ENCODE peak calls at places on chromosome 4, in ten cellular contexts. B is lower lobe of right lung, K is H7, Y is pancreas, O is ovary, L is Panc1, Q is iPS DF 6.9, H is Peyer's patch, N is fibroblast of lung, I is A673. R is an unnamed sample. For H3K36me3, the result is how much of the 10 kb centered on the place peaks cover.

GRCh38 chr4:165505991-165506779 is 127.4 kb downstream of the CPE start:
- DNase-seq in H (no peak), B (no peak), Q (no peak), N (peak), K (no peak), I (no peak), Y (no peak), O (no peak), L (no peak), R (no peak)

GRCh38 chr4:8351931-8352367 is 82.4 kb downstream of the HTRA3 start:
- DNase-seq in O (peak), H (no peak), B (no peak), K (no peak), I (no peak), N (peak), Q (no peak), L (no peak), Y (no peak), R (no peak)

GRCh38 chr4:1032861-1033260 is 21.4 kb downstream of the FGFRL1 start:
- DNase-seq in Y (no peak), K (no peak), L (no peak), N (no peak), Q (no peak), I (no peak), B (no peak), H (no peak), O (no peak), R (no peak)

GRCh38 chr4:5203925-5204324 is 152.6 kb downstream of the STK32B start:
- DNase-seq in O (no peak), N (no peak), L (no peak), H (no peak), I (peak), Q (no peak), K (no peak), Y (no peak), B (no peak), R (no peak)

GRCh38 chr4:125115476-125115875 is 199.3 kb upstream of the FAT4 start:
- DNase-seq in B (no peak), L (no peak), Y (no peak), O (no peak), I (peak), H (no peak), Q (no peak), K (no peak), N (peak), R (no peak)

GRCh38 chr4:5916229-5916628 is 23.3 kb upstream of the CRMP1 start:
- DNase-seq in I (no peak), H (no peak), N (no peak), Y (no peak), K (no peak), B (no peak), Q (no peak), L (no peak), O (no peak), R (no peak)

GRCh38 chr4:19832388-19832787 is 419.3 kb upstream of the SLIT2 start:
- DNase-seq in B (no peak), L (no peak), Q (no peak), Y (no peak), N (peak), H (no peak), K (no peak), O (no peak), I (no peak), R (no peak)

GRCh38 chr4:98624144-98624543 is 34.3 kb downstream of the TSPAN5 start:
- DNase-seq in L (no peak), N (no peak), Y (no peak), I (no peak), Q (no peak), H (no peak), O (no peak), B (no peak), K (no peak), R (no peak)

GRCh38 chr4:135492439-135492838 is 1290.8 kb upstream of the PABPC4L start:
- DNase-seq in N (no peak), K (no peak), H (no peak), Y (no peak), Q (no peak), I (no peak), O (no peak), B (no peak), L (no peak), R (no peak)

GRCh38 chr4:40579983-40580382 is 49.7 kb downstream of the RBM47 start:
- DNase-seq in Y (no peak), N (peak), H (no peak), K (no peak), B (no peak), Q (no peak), O (no peak), I (no peak), L (no peak), R (no peak)

GRCh38 chr4:1500966-1501753 is 94.9 kb upstream of the NKX1-1 start:
- DNase-seq in H (no peak), L (no peak), N (no peak), Q (no peak), K (no peak), B (peak), O (no peak), Y (no peak), I (no peak), R (no peak)

GRCh38 chr4:30901781-30902479 is 181.8 kb downstream of the PCDH7 start:
- DNase-seq in K (no peak), I (peak), N (no peak), Q (no peak), O (no peak), L (no peak), B (no peak), Y (no peak), H (no peak), R (no peak)

GRCh38 chr4:71473541-71474240 is 134.9 kb downstream of the SLC4A4 start:
- DNase-seq in L (no peak), Y (no peak), O (no peak), B (no peak), N (no peak), Q (no peak), I (no peak), H (no peak), K (no peak), R (no peak)
- H3K4me3 ChIP-seq in L (no peak), Y (no peak), O (no peak), B (no peak), N (no peak), Q (no peak), I (no peak), H (no peak), K (no peak), R (no peak)

DNA sequence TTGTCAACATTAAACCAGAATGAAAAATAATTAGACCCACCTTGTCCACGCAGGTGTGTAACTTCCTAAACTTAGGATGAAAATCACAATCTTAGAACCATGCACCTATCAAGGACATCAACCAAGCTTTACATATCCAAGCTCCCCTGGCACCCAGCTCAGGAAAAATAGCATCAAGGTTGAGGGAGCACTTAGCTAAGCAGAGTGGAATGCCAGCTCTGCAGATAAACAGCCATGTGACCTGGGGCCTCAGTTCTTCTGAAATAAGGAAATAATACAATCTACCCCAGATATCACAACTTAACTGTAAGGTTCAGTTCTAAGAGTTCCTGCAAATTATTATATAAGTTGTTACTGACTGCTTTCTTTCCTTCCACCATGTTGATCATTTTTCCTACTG is 64.7 kb downstream of the DHX15 start:
- DNase-seq in B (no peak), Q (no peak), I (no peak), K (no peak), N (no peak), L (no peak), O (no peak), Y (no peak), H (no peak), R (no peak)
- H3K36me3 ChIP-seq in B (under half), Q (under half), I (under half), K (under half), N (under half), L (under half), O (under half), Y (under half), H (under half), R (under half)

GRCh38 chr4:185737489-185738037 is 74.4 kb downstream of the SORBS2 start:
- DNase-seq in Y (no peak), L (no peak), B (no peak), H (no peak), O (no peak), N (no peak), K (no peak), Q (no peak), I (no peak), R (no peak)
- H3K4me3 ChIP-seq in Y (no peak), L (no peak), B (no peak), H (no peak), O (peak), N (peak), K (no peak), Q (no peak), I (no peak), R (no peak)

GRCh38 chr4:80142396-80143304 is 54.7 kb upstream of the PRDM8 start:
- DNase-seq in O (no peak), N (no peak), Y (no peak), Q (no peak), B (no peak), K (no peak), I (no peak), L (no peak), H (no peak), R (no peak)
- H3K36me3 ChIP-seq in O (under half), N (under half), Y (under half), Q (under half), B (under half), K (under half), I (under half), L (under half), H (under half), R (under half)

DNA sequence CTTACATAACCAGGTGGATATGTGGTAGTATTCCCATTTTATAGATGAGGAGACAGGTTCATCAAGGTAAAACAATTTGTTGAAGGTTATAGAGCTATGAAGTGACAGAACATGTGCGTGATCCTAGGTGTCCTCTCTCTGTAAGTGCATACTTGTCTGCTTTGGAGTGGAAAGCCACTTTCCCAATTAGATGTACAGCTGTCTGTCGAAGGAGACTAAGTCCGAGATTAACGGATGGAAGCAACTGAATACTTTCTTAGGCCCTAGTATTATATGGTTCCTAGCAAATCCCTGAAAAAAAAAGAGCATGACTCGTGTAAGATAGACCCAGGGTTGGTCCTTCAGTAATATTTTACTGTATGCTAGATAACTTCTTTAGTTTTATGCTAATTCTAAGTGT is 19.7 kb downstream of the TMEM131L start:
- DNase-seq in H (no peak), O (no peak), N (no peak), I (no peak), L (no peak), Y (no peak), Q (no peak), B (no peak), K (no peak), R (no peak)
- H3K4me3 ChIP-seq in H (no peak), O (no peak), N (no peak), I (no peak), L (no peak), Y (no peak), Q (no peak), B (no peak), K (no peak), R (no peak)

GRCh38 chr4:168978001-168978700 is 31.9 kb downstream of the CBR4 start:
- DNase-seq in H (no peak), L (no peak), I (no peak), N (no peak), O (no peak), B (no peak), Y (no peak), Q (no peak), K (no peak), R (no peak)

GRCh38 chr4:168981460-168981859 is 28.6 kb downstream of the CBR4 start:
- DNase-seq in L (no peak), N (peak), I (no peak), H (no peak), Q (no peak), O (no peak), B (no peak), Y (no peak), K (no peak), R (no peak)

GRCh38 chr4:168979338-168979737 is 30.7 kb downstream of the CBR4 start:
- DNase-seq in B (no peak), N (no peak), I (no peak), H (no peak), O (no peak), K (peak), Q (no peak), L (no peak), Y (no peak), R (no peak)

GRCh38 chr4:168981942-168982341 is 28.1 kb downstream of the CBR4 start:
- DNase-seq in Q (no peak), H (no peak), B (no peak), O (no peak), K (no peak), I (no peak), N (no peak), Y (no peak), L (no peak), R (no peak)
- H3K36me3 ChIP-seq in Q (under half), H (half or more), B (under half), O (under half), K (under half), I (under half), N (under half), Y (under half), L (under half), R (under half)

DNA sequence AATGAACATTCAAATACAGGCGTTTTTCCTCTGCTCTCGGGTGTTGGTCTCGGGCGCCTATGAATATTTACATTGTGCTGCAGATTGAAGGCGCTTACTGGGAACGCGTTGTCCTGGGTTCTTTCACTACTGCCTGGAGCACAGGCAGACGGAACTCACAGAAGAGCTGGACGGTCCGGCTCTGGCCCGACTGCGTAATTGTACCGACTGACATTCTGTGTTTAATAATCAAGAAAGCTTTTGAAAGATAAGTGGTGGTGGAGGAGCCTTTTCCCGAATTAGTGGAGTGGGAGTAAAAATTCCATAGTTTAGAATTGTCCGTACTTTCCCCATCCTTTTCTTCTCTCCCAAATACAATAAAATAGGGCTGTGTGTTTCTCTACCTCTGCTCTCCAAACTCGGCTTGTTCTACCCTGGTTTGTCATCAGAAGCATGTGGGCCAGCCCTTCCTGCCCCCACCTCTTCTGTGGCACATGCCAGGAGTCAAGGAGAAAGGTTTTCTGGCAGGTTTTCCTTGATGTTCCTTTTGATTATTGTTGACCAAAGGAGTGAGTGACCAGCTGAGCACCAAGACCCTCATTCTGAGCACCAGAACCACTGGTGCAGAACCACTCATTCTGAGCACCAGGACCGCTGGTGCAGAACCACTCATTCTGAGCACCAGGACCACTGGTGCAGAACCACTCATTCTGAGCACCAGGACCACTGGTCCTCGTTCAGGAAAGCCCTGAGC is 2.3 kb downstream of the FHDC1 start:
- DNase-seq in N (no peak), I (no peak), H (no peak), O (no peak), B (no peak), Q (no peak), K (peak), Y (no peak), L (no peak), R (no peak)
- H3K4me3 ChIP-seq in N (peak), I (peak), H (peak), O (peak), B (peak), Q (peak), K (peak), Y (peak), L (peak), R (peak)

GRCh38 chr4:153409412-153409811 is 56.7 kb upstream of the TMEM131L start:
- DNase-seq in B (no peak), K (no peak), I (no peak), Y (no peak), H (no peak), Q (no peak), L (no peak), O (no peak), N (peak), R (no peak)

GRCh38 chr4:153407906-153408305 is 58.3 kb upstream of the TMEM131L start:
- DNase-seq in K (no peak), N (no peak), L (no peak), Q (no peak), H (no peak), Y (no peak), I (no peak), O (no peak), B (no peak), R (no peak)

GRCh38 chr4:153413827-153414226 is 52.3 kb upstream of the TMEM131L start:
- DNase-seq in H (no peak), Q (no peak), Y (no peak), N (no peak), I (peak), O (no peak), B (no peak), K (no peak), L (no peak), R (no peak)

GRCh38 chr4:153408932-153409331 is 57.2 kb upstream of the TMEM131L start:
- DNase-seq in Y (no peak), I (no peak), H (no peak), O (no peak), B (no peak), K (no peak), Q (no peak), N (peak), L (no peak), R (no peak)

DNA sequence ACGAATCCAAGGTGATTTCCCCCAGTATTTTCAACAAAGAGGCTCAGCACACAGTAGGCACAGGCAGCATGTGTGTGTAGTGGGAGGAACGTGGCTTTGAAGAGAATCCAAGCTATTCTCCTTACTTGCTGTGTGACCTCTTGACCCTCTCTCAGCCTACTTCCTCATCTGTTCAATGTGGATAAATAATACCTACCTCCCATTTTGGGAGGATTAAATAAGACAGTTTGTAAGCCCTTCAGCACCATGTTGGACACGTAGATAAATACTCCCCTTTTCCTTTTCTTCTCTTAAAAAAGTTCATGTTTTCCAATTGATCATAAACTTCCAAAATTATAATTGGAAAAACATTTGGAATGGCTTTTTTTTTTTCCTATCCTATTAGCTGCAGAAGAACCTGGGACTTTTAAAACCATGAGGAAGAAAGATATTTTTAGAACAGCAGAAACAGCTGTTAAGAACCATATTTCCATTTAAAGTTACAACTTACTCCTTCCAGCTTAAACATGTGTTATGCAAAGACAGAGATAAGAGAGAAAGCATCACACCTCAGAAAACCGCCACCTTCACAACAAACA is 56.1 kb upstream of the TMEM131L start:
- DNase-seq in H (no peak), Q (no peak), L (no peak), B (no peak), I (no peak), K (no peak), N (peak), Y (no peak), O (no peak), R (no peak)
- H3K36me3 ChIP-seq in H (under half), Q (under half), L (under half), B (under half), I (under half), K (under half), N (under half), Y (under half), O (under half), R (under half)

DNA sequence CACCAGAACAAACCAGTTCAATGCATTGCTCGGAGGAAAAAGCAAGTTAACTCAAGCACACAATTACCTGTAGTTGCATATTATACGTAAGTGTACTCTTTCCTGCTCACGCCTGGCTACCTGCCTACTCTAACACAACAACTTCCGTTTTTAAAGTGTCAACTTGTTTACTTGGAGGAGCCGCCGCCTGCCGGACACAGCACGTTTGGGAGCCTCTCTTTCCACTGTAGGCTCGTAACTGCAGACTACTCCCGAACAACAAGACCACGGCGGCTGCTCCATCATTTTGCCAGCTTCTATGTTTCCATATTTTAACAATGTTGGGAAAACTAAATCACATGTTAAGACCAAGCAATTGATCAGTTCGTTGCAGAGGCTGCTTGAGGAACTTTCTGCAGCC is 882 bp downstream of the MTNR1A start:
- DNase-seq in B (no peak), Y (no peak), H (no peak), I (peak), N (peak), Q (no peak), O (no peak), K (peak), L (no peak), R (no peak)
- H3K4me3 ChIP-seq in B (peak), Y (peak), H (no peak), I (peak), N (peak), Q (peak), O (no peak), K (peak), L (peak), R (no peak)